ENCODE peak calls at places on chromosomes 7 and 10, in five cellular contexts. K, G, D, X and N are unnamed samples.

GRCh38 chr10:132056663-132057062 is 9.1 kb upstream of the JAKMIP3 start:
- DNase-seq in X (no peak), G (no peak), K (no peak), D (no peak), N (no peak)

GRCh38 chr10:46248651-46249131 is 38.1 kb upstream of the ANTXRL start:
- DNase-seq in D (no peak), K (no peak), G (no peak), X (no peak), N (peak; percentile 41)

GRCh38 chr7:30226593-30227268 is 57.7 kb upstream of the ZNRF2 start:
- DNase-seq in K (peak; percentile 72), D (peak; percentile 48), G (peak; percentile 63), X (peak; percentile 66), N (peak; percentile 66)

GRCh38 chr10:91290607-91291006 is 70.1 kb downstream of the PCGF5 start:
- DNase-seq in X (no peak), D (no peak), K (no peak), G (no peak), N (no peak)

GRCh38 chr7:127920787-127921438 is 110.3 kb downstream of the LRRC4 start:
- DNase-seq in D (no peak), X (no peak), K (no peak), G (no peak), N (no peak)

GRCh38 chr10:116627386-116627933 is 6.7 kb downstream of the PNLIPRP2 start:
- DNase-seq in K (no peak), X (peak; percentile 76), G (peak; percentile 29), D (peak; percentile 3), N (peak; percentile 31)

GRCh38 chr10:93751832-93752231 is 5.9 kb upstream of the LGI1 start:
- DNase-seq in K (peak; percentile 76), X (peak; percentile 42), D (peak; percentile 5), G (peak; percentile 34), N (no peak)

GRCh38 chr10:71726673-71727428 is 7.3 kb upstream of the C10orf105 start:
- DNase-seq in G (no peak), K (no peak), D (no peak), X (no peak), N (no peak)

GRCh38 chr7:101870361-101871062 is 53.1 kb downstream of the CUX1 start:
- DNase-seq in G (peak; percentile 52), D (peak; percentile 57), K (no peak), X (peak; percentile 57), N (no peak)
- TF ChIP-seq SP1 in G (peak; percentile 63), D (no peak), K (no peak), X (no peak), N (peak; percentile 66)

GRCh38 chr10:110355181-110355831 is 50.6 kb upstream of the SMNDC1 start:
- DNase-seq in X (no peak), K (no peak), G (no peak), D (no peak), N (no peak)

GRCh38 chr10:110357252-110357780 is 52.6 kb upstream of the SMNDC1 start:
- DNase-seq in K (no peak), D (peak; percentile 41), G (peak; percentile 34), X (no peak), N (no peak)

GRCh38 chr10:110356628-110357245 is 52.0 kb upstream of the SMNDC1 start:
- DNase-seq in K (no peak), X (no peak), D (peak; percentile 30), G (peak; percentile 72), N (no peak)

GRCh38 chr10:110354322-110354766 is 49.6 kb upstream of the SMNDC1 start:
- DNase-seq in X (peak; percentile 88), K (peak; percentile 84), D (peak; percentile 75), G (peak; percentile 85), N (peak; percentile 92)

DNA sequence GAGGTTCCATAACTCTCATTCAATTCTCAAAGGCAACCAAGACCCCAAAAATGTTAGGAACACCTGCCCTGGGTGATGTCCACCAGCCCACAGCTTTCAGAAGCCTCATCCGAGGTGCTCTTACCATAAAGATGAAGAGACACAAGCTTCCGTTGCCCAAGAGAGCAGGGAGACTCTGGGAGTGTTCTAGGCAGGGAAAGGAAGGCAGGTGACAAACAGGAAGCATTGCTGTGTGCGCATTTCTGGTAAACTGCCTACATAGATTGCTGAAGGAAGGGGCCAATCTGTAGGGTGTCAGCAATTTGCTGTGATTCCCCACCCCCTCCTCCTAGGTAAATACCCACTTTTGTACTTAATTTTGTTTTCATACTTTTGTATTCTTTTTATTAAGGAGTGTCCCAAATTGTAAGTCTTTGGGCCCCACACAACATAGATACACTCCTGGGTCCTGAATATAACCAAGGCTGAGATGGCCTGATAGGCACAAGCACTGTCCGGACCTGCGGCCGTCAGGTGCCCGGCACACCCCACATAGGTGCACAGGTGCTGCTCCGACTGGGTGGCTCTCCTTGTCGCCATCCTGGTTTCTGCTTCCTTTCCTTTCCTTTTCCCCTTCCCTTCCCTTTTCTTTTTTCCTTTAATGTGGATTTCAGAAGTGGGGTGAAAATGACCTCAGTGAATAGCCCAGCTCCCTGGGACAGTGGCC is 51.4 kb upstream of the SMNDC1 start:
- DNase-seq in G (no peak), K (no peak), D (no peak), X (no peak), N (no peak)
- TF ChIP-seq SP1 in G (no peak), K (no peak), D (no peak), X (no peak), N (no peak)

DNA sequence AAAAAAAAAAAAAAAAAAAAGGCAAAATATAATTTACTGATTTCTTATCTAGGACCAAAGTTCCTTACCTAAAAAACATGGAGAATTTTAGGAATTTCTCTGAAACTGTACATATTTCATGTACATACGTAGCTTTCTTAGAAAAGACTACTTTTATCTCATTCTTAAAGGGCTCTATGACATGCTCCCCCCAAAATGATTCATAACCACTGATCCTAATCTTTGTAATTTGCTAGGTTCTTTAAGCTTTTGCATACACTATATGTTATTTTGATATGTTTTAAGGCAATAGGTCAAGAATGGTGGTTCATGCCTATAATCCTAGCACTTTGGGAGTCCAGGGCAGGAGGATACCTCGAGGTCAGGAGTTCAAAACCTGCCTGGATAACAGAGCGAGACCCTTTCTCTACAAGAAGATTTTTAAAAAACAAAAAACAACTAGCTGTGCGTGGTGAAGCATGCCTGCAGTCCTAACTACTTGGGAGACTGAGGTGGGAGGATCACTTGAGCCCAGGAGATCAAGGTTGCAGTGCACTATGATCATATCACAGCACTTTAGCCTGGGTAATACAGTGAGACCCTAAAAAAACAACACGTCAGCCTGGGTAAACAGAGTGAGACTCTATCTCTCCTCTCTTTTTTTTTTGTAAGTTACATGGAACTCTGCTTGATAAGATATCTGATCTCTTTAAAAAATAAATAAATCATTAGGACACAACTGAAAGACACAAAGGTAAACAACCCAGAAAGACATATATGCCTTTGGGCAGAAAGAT is 54.8 kb downstream of the ATAD1 start:
- DNase-seq in K (no peak), D (no peak), X (no peak), G (no peak), N (no peak)
- TF ChIP-seq SP1 in K (no peak), D (no peak), X (no peak), G (no peak), N (no peak)

DNA sequence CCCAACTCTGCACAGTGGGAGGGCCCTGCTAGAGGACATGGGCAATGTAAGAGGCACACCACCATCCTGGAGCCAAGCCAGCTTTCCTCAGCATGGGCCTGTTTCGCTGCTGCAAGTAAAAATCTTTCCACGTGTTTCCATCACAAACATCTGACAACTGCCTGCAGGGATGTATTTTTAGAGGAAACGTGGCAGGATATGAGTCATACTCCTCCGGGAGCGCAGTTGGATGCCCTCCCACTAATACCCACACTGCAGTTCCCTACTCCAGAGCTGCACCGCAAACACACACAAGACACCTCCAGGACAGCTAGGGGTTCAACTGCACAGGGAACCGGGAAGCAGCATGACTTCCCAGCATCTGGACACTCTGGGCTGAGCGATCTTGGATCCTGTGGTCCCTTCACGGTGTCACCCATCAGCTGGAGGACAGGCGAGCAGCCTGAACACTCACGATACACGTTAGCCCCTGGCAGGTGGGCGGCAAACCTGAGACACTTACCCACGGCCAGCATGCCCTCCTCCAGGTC is 26.1 kb downstream of the PLAC9 start:
- DNase-seq in X (no peak), K (no peak), G (peak; percentile 82), D (peak; percentile 83), N (no peak)
- TF ChIP-seq SP1 in X (no peak), K (no peak), G (peak; percentile 94), D (no peak), N (no peak)

GRCh38 chr7:94396606-94397005 is 1.9 kb downstream of the COL1A2 start:
- DNase-seq in X (no peak), G (no peak), D (no peak), K (no peak), N (no peak)
- TF ChIP-seq SP1 in X (no peak), G (no peak), D (no peak), K (no peak), N (no peak)

GRCh38 chr10:78757542-78757941 is 311.2 kb upstream of the ZMIZ1 start:
- DNase-seq in D (peak; percentile 10), K (no peak), X (no peak), G (no peak), N (no peak)
- TF ChIP-seq SP1 in D (no peak), K (no peak), X (no peak), G (no peak), N (no peak)

DNA sequence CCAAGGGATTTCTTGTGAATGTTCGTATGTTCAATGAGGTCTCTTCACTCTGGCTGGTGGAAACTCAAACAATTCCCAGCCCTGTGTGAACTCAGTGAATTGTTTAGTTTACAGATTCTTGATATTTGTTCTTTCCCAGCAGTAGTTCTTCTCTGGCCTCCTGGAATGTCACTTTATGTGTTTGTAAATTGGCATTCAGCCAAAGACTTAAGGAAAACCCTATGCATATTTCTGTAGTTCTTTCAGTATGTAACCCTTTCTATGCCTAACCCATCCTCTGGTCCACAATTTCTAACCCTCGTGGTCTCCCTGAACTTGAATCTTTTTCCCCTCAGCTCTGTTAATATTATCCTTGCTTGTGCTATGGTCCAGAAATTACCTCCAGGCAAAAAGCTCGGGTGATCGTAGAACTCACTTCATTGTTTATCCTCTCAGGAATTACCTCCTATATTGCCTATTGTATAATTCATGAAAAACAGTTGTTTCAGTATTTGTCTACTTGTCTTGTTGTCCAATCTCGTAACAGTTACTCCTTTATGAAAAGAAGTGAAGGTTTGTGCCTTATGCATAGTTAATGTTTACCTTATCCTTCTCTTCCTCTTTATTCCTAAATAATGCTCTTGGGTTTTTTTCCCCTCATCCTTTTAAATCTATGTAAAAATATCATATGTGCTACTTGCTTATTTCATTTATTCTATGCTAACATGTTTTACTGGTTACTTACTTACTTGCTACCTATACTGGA is 23.7 kb upstream of the AGR3 start:
- DNase-seq in X (no peak), K (no peak), D (no peak), G (no peak), N (no peak)
- TF ChIP-seq SP1 in X (no peak), K (no peak), D (no peak), G (no peak), N (peak; percentile 63)

DNA sequence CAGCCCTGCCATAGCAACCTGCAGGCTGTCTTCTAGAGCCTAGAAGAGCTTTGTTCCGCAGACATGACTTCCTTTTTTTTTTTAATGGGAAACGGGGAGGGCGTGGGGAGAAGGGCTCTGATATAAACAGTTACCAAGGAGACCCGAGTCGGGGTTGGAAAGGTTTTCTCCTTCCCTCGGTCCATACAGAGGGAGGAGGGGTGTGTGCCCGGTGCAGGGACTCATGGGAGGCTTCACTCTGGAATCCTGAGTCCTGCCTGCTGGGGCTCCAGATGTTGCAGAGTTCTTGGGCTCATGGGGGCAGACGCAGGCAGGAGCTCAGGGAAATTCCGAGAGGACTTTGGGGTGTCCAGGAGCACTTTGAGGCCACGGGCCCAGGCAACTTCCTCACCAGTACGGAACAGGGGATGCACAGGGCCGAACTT is 26.8 kb downstream of the TMEM120A start:
- DNase-seq in X (no peak), D (no peak), G (no peak), K (no peak), N (no peak)
- TF ChIP-seq SP1 in X (no peak), D (no peak), G (no peak), K (no peak), N (no peak)